ENCODE peak calls at places on chromosomes 4 and X, in nine cellular contexts. One of them, this sample, is unnamed.

GRCh38 chr4:21113496-21114213 is 413.4 kb downstream of the PACRGL start:
- DNase-seq in amniotic epithelial cell: peak
- DNase-seq in T-cell: no peak
- DNase-seq in iPS-NIHi11: no peak
- DNase-seq in putamen: no peak
- DNase-seq in WTC11: no peak
- DNase-seq in NCI-H146: no peak
- DNase-seq in iris pigment epithelial cell: peak
- DNase-seq in EH: peak
- DNase-seq in this sample: no peak

GRCh38 chr4:158285429-158286216 is 75.3 kb downstream of the TMEM144 start:
- DNase-seq in amniotic epithelial cell: no peak
- DNase-seq in T-cell: no peak
- DNase-seq in iPS-NIHi11: no peak
- DNase-seq in putamen: no peak
- DNase-seq in WTC11: no peak
- DNase-seq in NCI-H146: peak
- DNase-seq in iris pigment epithelial cell: no peak
- DNase-seq in EH: no peak
- DNase-seq in this sample: no peak

GRCh38 chr4:112214397-112215264 is 17.0 kb upstream of the AP1AR start:
- DNase-seq in amniotic epithelial cell: peak
- DNase-seq in T-cell: no peak
- DNase-seq in iPS-NIHi11: peak
- DNase-seq in putamen: no peak
- DNase-seq in WTC11: no peak
- DNase-seq in NCI-H146: peak
- DNase-seq in iris pigment epithelial cell: peak
- DNase-seq in EH: peak
- DNase-seq in this sample: peak

GRCh38 chrX:9033179-9033578 is 748 bp downstream of the FAM9B start:
- DNase-seq in amniotic epithelial cell: no peak
- DNase-seq in T-cell: no peak
- DNase-seq in iPS-NIHi11: peak
- DNase-seq in putamen: no peak
- DNase-seq in WTC11: peak
- DNase-seq in NCI-H146: no peak
- DNase-seq in iris pigment epithelial cell: no peak
- DNase-seq in EH: no peak
- DNase-seq in this sample: no peak

GRCh38 chr4:31442236-31442635 is 722.1 kb downstream of the PCDH7 start:
- DNase-seq in amniotic epithelial cell: no peak
- DNase-seq in T-cell: no peak
- DNase-seq in iPS-NIHi11: peak
- DNase-seq in putamen: no peak
- DNase-seq in WTC11: peak
- DNase-seq in NCI-H146: no peak
- DNase-seq in iris pigment epithelial cell: no peak
- DNase-seq in EH: no peak
- DNase-seq in this sample: no peak

GRCh38 chrX:45479835-45480422 is 279.3 kb upstream of the DIPK2B start:
- DNase-seq in amniotic epithelial cell: peak
- DNase-seq in T-cell: no peak
- DNase-seq in iPS-NIHi11: no peak
- DNase-seq in putamen: no peak
- DNase-seq in WTC11: no peak
- DNase-seq in NCI-H146: no peak
- DNase-seq in iris pigment epithelial cell: peak
- DNase-seq in EH: peak
- DNase-seq in this sample: no peak

GRCh38 chrX:123884809-123885408 is 25.1 kb downstream of the XIAP start:
- DNase-seq in amniotic epithelial cell: peak
- DNase-seq in T-cell: no peak
- DNase-seq in iPS-NIHi11: peak
- DNase-seq in putamen: no peak
- DNase-seq in WTC11: no peak
- DNase-seq in NCI-H146: peak
- DNase-seq in iris pigment epithelial cell: peak
- DNase-seq in EH: peak
- DNase-seq in this sample: peak

GRCh38 chr4:89099034-89099433 is 12.3 kb upstream of the TIGD2 start:
- DNase-seq in amniotic epithelial cell: peak
- DNase-seq in T-cell: no peak
- DNase-seq in iPS-NIHi11: no peak
- DNase-seq in putamen: no peak
- DNase-seq in WTC11: no peak
- DNase-seq in NCI-H146: no peak
- DNase-seq in iris pigment epithelial cell: peak
- DNase-seq in EH: no peak
- DNase-seq in this sample: no peak

GRCh38 chr4:21512351-21512750 is 436.2 kb downstream of the KCNIP4 start:
- DNase-seq in amniotic epithelial cell: peak
- DNase-seq in T-cell: no peak
- DNase-seq in iPS-NIHi11: peak
- DNase-seq in putamen: peak
- DNase-seq in WTC11: no peak
- DNase-seq in NCI-H146: peak
- DNase-seq in iris pigment epithelial cell: peak
- DNase-seq in EH: peak
- DNase-seq in this sample: peak

This sample was measured in midbrain.